ENCODE peak calls at places on chromosomes 4 and X, in ten cellular contexts. M is breast epithelium, K is GM12892, G is upper lobe of left lung, L is transverse colon, A is GM12891, W is endothelial cell of umbilical vein, R is K562, U is suprapubic skin, F is stomach. S is an unnamed sample.

GRCh38 chrX:6021316-6022091 is 207.2 kb downstream of the NLGN4X start:
- DNase-seq in W (no peak), G (no peak), L (peak), A (peak), K (peak), M (no peak), F (peak), U (no peak), R (no peak), S (no peak)

GRCh38 chr4:109979932-109980717 is 67.4 kb downstream of the EGF start:
- DNase-seq in G (no peak), W (no peak), L (no peak), M (no peak), K (no peak), F (no peak), U (no peak), R (no peak), A (no peak), S (no peak)

GRCh38 chr4:173365359-173365996 is 5.3 kb upstream of the SAP30 start:
- DNase-seq in M (no peak), L (peak), F (no peak), G (no peak), K (no peak), U (no peak), A (no peak), W (no peak), R (peak), S (no peak)

GRCh38 chrX:45557390-45557789 is 356.7 kb upstream of the DIPK2B start:
- DNase-seq in R (no peak), L (no peak), U (no peak), W (peak), G (no peak), F (no peak), M (no peak), A (no peak), K (no peak), S (no peak)

GRCh38 chrX:154013614-154014360 is 5.9 kb downstream of the IRAK1 start:
- DNase-seq in G (no peak), R (peak), K (peak), U (no peak), L (no peak), F (peak), M (no peak), W (peak), A (peak), S (no peak)

GRCh38 chrX:154603438-154604430 is 15.3 kb downstream of the CTAG1B start:
- DNase-seq in F (no peak), R (no peak), K (no peak), A (no peak), G (no peak), M (no peak), L (no peak), W (peak), U (no peak), S (peak)

GRCh38 chrX:10972731-10973130 is 138.4 kb upstream of the HCCS start:
- DNase-seq in K (no peak), L (no peak), U (no peak), W (no peak), G (no peak), F (no peak), A (no peak), R (no peak), M (no peak), S (no peak)

GRCh38 chr4:127203561-127204260 is 429.0 kb upstream of the INTU start:
- DNase-seq in A (no peak), R (no peak), L (no peak), W (no peak), G (no peak), U (no peak), M (no peak), K (no peak), F (no peak), S (no peak)

GRCh38 chr4:122914938-122915337 is 7.5 kb downstream of the NUDT6 start:
- DNase-seq in A (no peak), K (no peak), L (no peak), F (no peak), M (no peak), R (no peak), G (no peak), U (no peak), W (no peak), S (no peak)

GRCh38 chrX:63128509-63128908 is 222.6 kb downstream of the SPIN4 start:
- DNase-seq in U (no peak), M (no peak), F (no peak), W (no peak), A (no peak), G (no peak), L (no peak), K (no peak), R (no peak), S (peak)

GRCh38 chr4:71609651-71610050 is 174.2 kb downstream of the GC start:
- DNase-seq in L (no peak), K (no peak), U (no peak), W (no peak), G (no peak), F (no peak), A (no peak), M (no peak), R (no peak), S (no peak)

GRCh38 chr4:113750734-113751133 is 10.8 kb downstream of the CAMK2D start:
- DNase-seq in K (no peak), F (no peak), L (no peak), W (no peak), U (no peak), M (no peak), R (no peak), G (no peak), A (no peak), S (no peak)

GRCh38 chrX:73977542-73978169 is 326.3 kb upstream of the ZCCHC13 start:
- DNase-seq in R (no peak), K (no peak), F (no peak), L (no peak), G (no peak), W (no peak), M (no peak), U (no peak), A (no peak), S (no peak)

GRCh38 chr4:34170941-34171340 is 2073.4 kb downstream of the ARAP2 start:
- DNase-seq in A (no peak), W (no peak), G (no peak), M (no peak), R (no peak), L (no peak), U (no peak), F (no peak), K (no peak), S (no peak)

GRCh38 chr4:32929738-32930688 is 2209.8 kb downstream of the PCDH7 start:
- DNase-seq in A (no peak), M (no peak), L (no peak), U (no peak), R (no peak), K (no peak), F (no peak), G (no peak), W (no peak), S (no peak)

GRCh38 chr4:123819362-123820035 is 422.9 kb downstream of the SPRY1 start:
- DNase-seq in L (no peak), R (no peak), G (no peak), K (no peak), U (no peak), F (no peak), A (no peak), W (no peak), M (no peak), S (no peak)

GRCh38 chr4:5753766-5754528 is 42.9 kb downstream of the EVC start:
- DNase-seq in W (peak), A (no peak), F (no peak), K (no peak), G (no peak), R (no peak), L (no peak), M (no peak), U (no peak), S (peak)

GRCh38 chr4:173317003-173317402 is 17.2 kb downstream of the HMGB2 start:
- DNase-seq in U (no peak), F (no peak), A (no peak), K (no peak), R (peak), G (no peak), L (no peak), W (no peak), M (no peak), S (no peak)

GRCh38 chr4:9969526-9970398 is 51.5 kb downstream of the SLC2A9 start:
- DNase-seq in W (no peak), U (no peak), A (no peak), K (no peak), M (no peak), G (no peak), R (no peak), L (no peak), F (no peak), S (no peak)

GRCh38 chr4:125961626-125962025 is 646.9 kb downstream of the FAT4 start:
- DNase-seq in U (no peak), G (no peak), R (no peak), M (no peak), L (no peak), F (no peak), K (no peak), W (no peak), A (no peak), S (no peak)

GRCh38 chr4:73897380-73898136 is 28.4 kb downstream of the CXCL1 start:
- DNase-seq in M (no peak), A (no peak), G (no peak), L (no peak), R (no peak), W (no peak), F (no peak), U (no peak), K (no peak), S (no peak)

GRCh38 chr4:99852199-99852718 is 35.6 kb downstream of the DAPP1 start:
- DNase-seq in A (no peak), R (no peak), W (no peak), L (no peak), M (no peak), U (no peak), F (no peak), G (no peak), K (no peak), S (no peak)

GRCh38 chr4:109560687-109561452 is 824 bp downstream of the MCUB start:
- DNase-seq in R (peak), W (peak), G (peak), U (peak), K (peak), F (no peak), L (peak), A (peak), M (no peak), S (no peak)

GRCh38 chr4:165326831-165327210 is 648 bp upstream of the MSMO1 start:
- DNase-seq in G (peak), A (no peak), K (no peak), U (no peak), L (peak), M (no peak), F (no peak), W (no peak), R (peak), S (no peak)

GRCh38 chr4:156686120-156686519 is 285.5 kb downstream of the PDGFC start:
- DNase-seq in U (no peak), A (no peak), R (no peak), L (no peak), M (no peak), W (no peak), K (no peak), F (no peak), G (no peak), S (no peak)

GRCh38 chr4:1459081-1459480 is 52.8 kb upstream of the NKX1-1 start:
- DNase-seq in K (no peak), R (no peak), L (no peak), A (no peak), G (no peak), U (peak), W (no peak), F (peak), M (peak), S (no peak)

GRCh38 chr4:16790508-16790907 is 107.9 kb downstream of the LDB2 start:
- DNase-seq in K (no peak), G (no peak), M (no peak), L (no peak), F (no peak), W (peak), U (no peak), A (no peak), R (no peak), S (no peak)

GRCh38 chr4:10203851-10204250 is 87.3 kb upstream of the WDR1 start:
- DNase-seq in A (no peak), R (peak), G (no peak), W (no peak), K (no peak), M (no peak), L (no peak), F (no peak), U (no peak), S (no peak)

GRCh38 chr4:53775381-53775780 is 184.1 kb upstream of the LNX1 start:
- DNase-seq in M (no peak), L (no peak), W (no peak), F (no peak), K (no peak), A (no peak), G (no peak), R (no peak), U (no peak), S (no peak)

GRCh38 chr4:82380831-82381230 is 7.0 kb upstream of the HNRNPD start:
- DNase-seq in U (no peak), G (no peak), F (no peak), M (no peak), R (no peak), L (no peak), K (no peak), A (no peak), W (no peak), S (no peak)

GRCh38 chr4:88938138-88938537 is 118.8 kb downstream of the FAM13A start:
- DNase-seq in A (no peak), K (no peak), L (no peak), G (no peak), W (peak), U (no peak), R (no peak), M (no peak), F (no peak), S (no peak)

GRCh38 chr4:13615162-13615561 is 12.4 kb downstream of the BOD1L1 start:
- DNase-seq in W (no peak), K (no peak), R (no peak), F (no peak), G (peak), A (no peak), M (no peak), U (no peak), L (no peak), S (no peak)

GRCh38 chrX:65755786-65756185 is 88.3 kb downstream of the MSN start:
- DNase-seq in M (no peak), L (no peak), K (no peak), R (no peak), F (no peak), W (no peak), U (no peak), G (no peak), A (no peak), S (no peak)

GRCh38 chrX:78555401-78555980 is 103.6 kb downstream of the RTL3 start:
- DNase-seq in U (no peak), M (no peak), K (no peak), W (peak), L (no peak), R (no peak), G (no peak), A (no peak), F (no peak), S (no peak)

GRCh38 chrX:102498732-102499131 is 17.8 kb downstream of the TMSB15A start:
- DNase-seq in U (no peak), A (no peak), F (no peak), M (no peak), K (no peak), G (no peak), W (no peak), L (no peak), R (no peak), S (no peak)

GRCh38 chrX:50747471-50747900 is 66.5 kb downstream of the SHROOM4 start:
- DNase-seq in G (no peak), R (peak), U (no peak), W (peak), L (no peak), A (no peak), M (no peak), F (no peak), K (no peak), S (no peak)

GRCh38 chrX:136268051-136269048 is 17.1 kb upstream of the MAP7D3 start:
- DNase-seq in G (no peak), M (no peak), K (no peak), A (no peak), R (peak), U (no peak), W (peak), F (no peak), L (peak), S (peak)

GRCh38 chr4:99221980-99222379 is 2.9 kb upstream of the ADH6 start:
- DNase-seq in G (no peak), U (no peak), W (no peak), M (no peak), R (no peak), L (no peak), F (no peak), K (no peak), A (no peak), S (no peak)

DNA sequence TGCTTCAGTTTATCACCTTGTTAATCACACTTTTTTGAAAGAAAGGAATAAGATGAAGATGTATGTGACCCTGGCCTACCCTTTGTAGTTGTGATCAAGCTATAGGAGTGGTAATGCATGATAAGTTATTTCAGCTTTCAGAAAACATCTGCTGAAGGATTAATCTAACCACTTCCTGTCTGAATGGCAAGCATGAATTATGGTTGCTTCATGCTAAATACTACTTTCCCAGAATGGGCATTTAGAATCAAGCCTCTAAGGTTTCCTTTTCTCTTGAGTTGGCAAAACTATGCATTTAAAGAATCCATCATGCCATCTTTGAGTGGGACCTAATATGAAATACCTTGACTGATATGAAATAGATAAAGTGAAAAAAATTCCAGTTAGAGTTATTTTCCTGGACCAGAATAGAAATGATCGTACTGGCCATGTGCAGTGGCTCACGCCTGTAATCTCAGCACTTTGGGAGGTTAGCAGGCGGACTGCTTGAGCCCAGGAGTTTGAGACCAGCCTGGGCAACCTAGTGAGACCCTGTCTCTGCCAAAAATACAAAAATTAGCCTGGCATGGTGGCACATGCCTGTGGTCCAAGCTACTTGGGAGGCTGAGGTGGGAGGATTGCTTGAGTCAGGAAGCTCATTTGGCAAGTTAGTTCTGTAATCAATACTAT is 59.1 kb downstream of the ANXA3 start:
- DNase-seq in M (no peak), R (peak), G (no peak), K (no peak), A (no peak), W (peak), U (no peak), L (no peak), F (no peak), S (no peak)
- TF ChIP-seq POLR2AphosphoS5 in M (no peak), R (peak), G (no peak), K (no peak), A (no peak), W (no peak), U (no peak), L (no peak), F (no peak), S (no peak)

DNA sequence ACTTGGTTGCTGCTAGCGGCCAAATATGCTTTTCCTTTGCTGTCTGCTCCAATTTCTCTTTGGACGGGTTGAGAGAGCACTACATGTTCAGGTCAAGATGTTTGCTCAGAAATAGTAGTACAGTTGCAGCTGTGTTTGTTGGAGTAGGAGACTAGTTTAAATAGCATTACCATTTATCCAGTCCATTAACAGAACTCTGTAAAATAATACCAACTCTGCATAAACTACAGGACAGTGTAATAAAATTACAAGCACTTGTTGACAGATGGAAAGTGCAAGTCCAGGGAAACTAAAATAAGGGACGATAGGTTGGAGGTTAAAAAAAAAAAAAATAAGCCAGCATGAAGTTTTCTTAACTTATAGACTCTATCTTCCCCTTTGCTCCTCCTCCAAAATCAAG is 20.2 kb downstream of the SLIT2 start:
- DNase-seq in U (no peak), K (no peak), A (no peak), F (no peak), R (no peak), W (no peak), M (no peak), L (no peak), G (no peak), S (no peak)
- TF ChIP-seq POLR2AphosphoS5 in U (no peak), K (no peak), A (no peak), F (no peak), R (no peak), W (no peak), M (no peak), L (no peak), G (no peak), S (no peak)

DNA sequence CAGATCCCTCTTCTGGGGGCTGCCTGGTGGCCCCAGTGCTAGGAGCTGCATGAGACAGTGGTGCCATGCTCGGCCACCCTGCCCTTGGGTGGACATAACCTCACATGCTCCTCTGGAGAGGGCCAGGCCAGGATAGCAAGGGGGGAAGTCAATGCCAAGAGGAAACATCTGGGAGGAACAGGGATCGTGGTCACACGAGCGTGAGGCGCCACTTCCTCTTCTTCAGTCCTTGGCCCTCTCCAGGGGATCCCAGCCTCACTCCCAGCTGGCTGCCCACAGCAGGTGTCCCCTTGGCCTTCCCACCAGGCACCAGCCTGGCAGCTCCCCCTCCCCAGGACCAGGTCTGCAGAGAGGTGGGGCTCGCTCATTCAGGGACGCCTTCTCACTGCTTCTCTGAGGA is 28.6 kb downstream of the TBC1D14 start:
- DNase-seq in R (no peak), A (no peak), U (no peak), M (no peak), L (no peak), K (no peak), G (peak), F (no peak), W (peak), S (no peak)
- TF ChIP-seq POLR2AphosphoS5 in R (no peak), A (no peak), U (no peak), M (no peak), L (peak), K (no peak), G (no peak), F (no peak), W (peak), S (no peak)

GRCh38 chrX:48578661-48579128 is 4.4 kb downstream of the RBM3 start:
- DNase-seq in R (no peak), W (no peak), M (no peak), L (no peak), G (no peak), A (no peak), U (no peak), F (no peak), K (no peak), S (no peak)

GRCh38 chrX:48576108-48576507 is 1.8 kb downstream of the RBM3 start:
- DNase-seq in W (no peak), L (no peak), K (no peak), G (no peak), F (no peak), M (no peak), U (no peak), A (no peak), R (no peak), S (no peak)

GRCh38 chrX:48573690-48574269 is 504 bp upstream of the RBM3 start:
- DNase-seq in U (no peak), K (no peak), R (peak), L (peak), G (no peak), F (peak), W (peak), M (no peak), A (no peak), S (no peak)

GRCh38 chrX:48574270-48575266 is at the start of gene RBM3:
- DNase-seq in K (peak), A (peak), G (peak), M (peak), U (peak), L (peak), R (peak), W (peak), F (peak), S (peak)

DNA sequence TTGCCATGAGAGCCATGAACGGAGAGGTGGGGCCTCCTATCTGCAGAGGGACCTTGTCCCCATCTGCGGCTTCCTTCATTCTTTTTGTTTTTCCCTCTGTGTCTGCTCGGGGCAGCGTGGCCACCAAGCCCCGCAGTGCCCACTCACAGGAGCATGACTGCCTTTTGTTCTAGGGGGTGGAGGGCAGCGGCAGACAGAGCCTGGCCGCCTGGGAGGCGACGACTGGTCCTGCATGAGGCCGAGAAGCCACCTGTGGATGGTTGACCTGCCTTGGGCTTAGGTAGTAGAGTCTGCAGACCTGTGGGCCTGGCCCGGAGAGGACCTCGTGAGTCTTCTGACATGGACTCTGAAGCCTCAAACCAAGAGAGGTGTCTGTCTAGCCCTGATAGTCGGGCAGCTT is 1.4 kb downstream of the RBM3 start:
- DNase-seq in L (no peak), U (no peak), F (no peak), R (no peak), G (no peak), A (no peak), W (no peak), K (no peak), M (no peak), S (no peak)
- TF ChIP-seq POLR2AphosphoS5 in L (no peak), U (no peak), F (no peak), R (peak), G (no peak), A (no peak), W (no peak), K (no peak), M (no peak), S (no peak)

S was measured in HCT116.